ENCODE peak calls at places on chromosomes 5 and 9, in six cellular contexts. G is posterior cingulate gyrus, B is progenitor cell of endocrine pancreas, S is fibroblast of the aortic adventitia, H is glutamatergic neuron, Z is MCF 10A. I is an unnamed sample.

GRCh38 chr5:170070556-170071412 is 34.9 kb upstream of the FOXI1 start:
- DNase-seq in G (peak), B (peak), S (peak), H (peak), Z (peak), I (peak)

GRCh38 chr9:88387733-88388202 is 476 bp upstream of the SPIN1 start:
- DNase-seq in G (peak), B (no peak), S (peak), H (peak), Z (peak), I (peak)

GRCh38 chr9:100492952-100493351 is 20.0 kb downstream of the TMEFF1 start:
- DNase-seq in G (peak), B (no peak), S (peak), H (no peak), Z (peak), I (peak)

GRCh38 chr5:1511651-1512540 is 11.9 kb downstream of the LPCAT1 start:
- DNase-seq in G (peak), B (peak), S (peak), H (peak), Z (peak), I (peak)

GRCh38 chr5:43037929-43038510 is 2.1 kb downstream of the ANXA2R start:
- DNase-seq in G (no peak), B (no peak), S (peak), H (no peak), Z (no peak), I (peak)

GRCh38 chr5:174617285-174617684 is 107.1 kb upstream of the MSX2 start:
- DNase-seq in G (no peak), B (no peak), S (no peak), H (no peak), Z (no peak), I (no peak)

GRCh38 chr5:171801-172331 is 19.4 kb upstream of the LRRC14B start:
- DNase-seq in G (no peak), B (no peak), S (no peak), H (peak), Z (no peak), I (no peak)

GRCh38 chr9:3719286-3719685 is 193.5 kb upstream of the RFX3 start:
- DNase-seq in G (no peak), B (no peak), S (peak), H (no peak), Z (no peak), I (no peak)

GRCh38 chr9:127698985-127699670 is 7.7 kb upstream of the CFAP157 start:
- DNase-seq in G (peak), B (peak), S (peak), H (peak), Z (peak), I (no peak)

GRCh38 chr9:83299556-83299955 is 236.6 kb upstream of the RASEF start:
- DNase-seq in G (no peak), B (no peak), S (peak), H (no peak), Z (peak), I (no peak)

GRCh38 chr5:159864885-159865622 is 51.2 kb upstream of the ADRA1B start:
- DNase-seq in G (no peak), B (no peak), S (peak), H (no peak), Z (peak), I (no peak)

GRCh38 chr5:108003178-108003577 is 332.4 kb upstream of the EFNA5 start:
- DNase-seq in G (no peak), B (no peak), S (peak), H (no peak), Z (peak), I (peak)

GRCh38 chr9:90956026-90956810 is 154.6 kb downstream of the SYK start:
- DNase-seq in G (no peak), B (no peak), S (peak), H (no peak), Z (no peak), I (no peak)

GRCh38 chr5:96680759-96681158 is 18.6 kb downstream of the CAST start:
- DNase-seq in G (no peak), B (no peak), S (peak), H (no peak), Z (peak), I (no peak)

GRCh38 chr9:116661037-116661954 is 25.8 kb upstream of the TRIM32 start:
- DNase-seq in G (peak), B (no peak), S (peak), H (no peak), Z (peak), I (peak)

GRCh38 chr9:113987526-113987925 is 90.6 kb downstream of the AMBP start:
- DNase-seq in G (no peak), B (no peak), S (no peak), H (no peak), Z (no peak), I (no peak)

GRCh38 chr5:169945831-169946261 is 34.4 kb downstream of the INSYN2B start:
- DNase-seq in G (peak), B (no peak), S (peak), H (no peak), Z (peak), I (peak)

GRCh38 chr9:103789686-103790085 is 304.4 kb upstream of the SMC2 start:
- DNase-seq in G (no peak), B (no peak), S (no peak), H (no peak), Z (peak), I (peak)

GRCh38 chr5:94901071-94901979 is 282.9 kb downstream of the SLF1 start:
- DNase-seq in G (no peak), B (no peak), S (peak), H (no peak), Z (peak), I (no peak)

GRCh38 chr5:180120221-180121101 is 48.9 kb upstream of the RNF130 start:
- DNase-seq in G (no peak), B (no peak), S (no peak), H (peak), Z (no peak), I (no peak)

GRCh38 chr5:142015781-142016533 is 3.1 kb upstream of the GNPDA1 start:
- DNase-seq in G (no peak), B (no peak), S (peak), H (no peak), Z (peak), I (peak)